ENCODE peak calls at places on chromosomes 6 and 20, in five cellular contexts. S is endothelial cell of umbilical vein, T is PC-3, H is IMR-90, X is GM23248. Y is an unnamed sample.

GRCh38 chr6:79750806-79751205 is 119.7 kb downstream of the SH3BGRL2 start:
- DNase-seq in S (no peak), T (no peak), H (no peak), X (no peak), Y (no peak)

GRCh38 chr6:48550607-48551006 is 439.6 kb upstream of the PTCHD4 start:
- DNase-seq in S (no peak), T (no peak), H (no peak), X (no peak), Y (no peak)

GRCh38 chr6:72622094-72622540 is 253 bp downstream of the KCNQ5 start:
- DNase-seq in S (no peak), T (no peak), H (peak), X (peak), Y (peak)

GRCh38 chr6:45433533-45434400 is 56.0 kb upstream of the SUPT3H start:
- DNase-seq in S (peak), T (no peak), H (no peak), X (no peak), Y (no peak)

GRCh38 chr20:57658447-57659130 is 38.4 kb upstream of the ZBP1 start:
- DNase-seq in S (no peak), T (no peak), H (no peak), X (no peak), Y (peak)

GRCh38 chr6:119350202-119351004 is 842 bp upstream of the MAN1A1 start:
- DNase-seq in S (peak), T (peak), H (peak), X (peak), Y (no peak)

GRCh38 chr6:17493286-17493685 is 99.9 kb downstream of the CAP2 start:
- DNase-seq in S (peak), T (peak), H (peak), X (peak), Y (no peak)

GRCh38 chr6:170114956-170115855 is 175.7 kb downstream of the DLL1 start:
- DNase-seq in S (no peak), T (no peak), H (no peak), X (no peak), Y (no peak)

GRCh38 chr20:4041748-4042411 is 26.5 kb upstream of the RNF24 start:
- DNase-seq in S (peak), T (peak), H (peak), X (peak), Y (no peak)

GRCh38 chr6:161564951-161565350 is 291.1 kb upstream of the AGPAT4 start:
- DNase-seq in S (no peak), T (no peak), H (no peak), X (no peak), Y (no peak)

GRCh38 chr20:38350879-38351775 is 4.8 kb downstream of the LBP start:
- DNase-seq in S (no peak), T (no peak), H (no peak), X (no peak), Y (no peak)

GRCh38 chr6:108118359-108118724 is 43.8 kb upstream of the OSTM1 start:
- DNase-seq in S (no peak), T (no peak), H (no peak), X (no peak), Y (no peak)

GRCh38 chr6:52335576-52335975 is 26.4 kb upstream of the PAQR8 start:
- DNase-seq in S (no peak), T (no peak), H (no peak), X (no peak), Y (no peak)

GRCh38 chr6:69988458-69989126 is 122.2 kb downstream of the COL19A1 start:
- DNase-seq in S (no peak), T (no peak), H (no peak), X (no peak), Y (no peak)

GRCh38 chr6:142014515-142014914 is 118.2 kb upstream of the GJE1 start:
- DNase-seq in S (peak), T (peak), H (peak), X (peak), Y (no peak)

GRCh38 chr20:45552456-45552855 is 5.3 kb upstream of the EPPIN start:
- DNase-seq in S (no peak), T (no peak), H (no peak), X (no peak), Y (no peak)

GRCh38 chr20:60204601-60205000 is 246.4 kb downstream of the CDH26 start:
- DNase-seq in S (no peak), T (no peak), H (no peak), X (no peak), Y (no peak)

GRCh38 chr20:25052255-25053206 is 5.4 kb downstream of the ACSS1 start:
- DNase-seq in S (no peak), T (no peak), H (no peak), X (peak), Y (no peak)

GRCh38 chr6:106745824-106746610 is 116.6 kb downstream of the QRSL1 start:
- DNase-seq in S (no peak), T (peak), H (peak), X (no peak), Y (no peak)

GRCh38 chr6:401994-402640 is 10.6 kb downstream of the IRF4 start:
- DNase-seq in S (no peak), T (no peak), H (no peak), X (no peak), Y (no peak)

GRCh38 chr6:129844118-129844891 is 16.8 kb downstream of the TMEM244 start:
- DNase-seq in S (peak), T (peak), H (peak), X (peak), Y (no peak)

GRCh38 chr6:116575227-116575626 is 3.9 kb downstream of the RWDD1 start:
- DNase-seq in S (no peak), T (no peak), H (no peak), X (no peak), Y (no peak)

GRCh38 chr6:52953911-52954839 is 40.9 kb downstream of the GSTA4 start:
- DNase-seq in S (no peak), T (peak), H (no peak), X (peak), Y (no peak)

GRCh38 chr20:20228351-20228750 is 139.6 kb upstream of the INSM1 start:
- DNase-seq in S (no peak), T (peak), H (no peak), X (no peak), Y (no peak)

GRCh38 chr20:8388707-8389106 is 256.6 kb downstream of the PLCB1 start:
- DNase-seq in S (no peak), T (no peak), H (peak), X (peak), Y (no peak)

GRCh38 chr6:29627762-29628418 is 5.1 kb downstream of the GABBR1 start:
- DNase-seq in S (peak), T (peak), H (peak), X (peak), Y (peak)

GRCh38 chr20:7911586-7912330 is 28.5 kb downstream of the HAO1 start:
- DNase-seq in S (peak), T (peak), H (no peak), X (no peak), Y (no peak)

GRCh38 chr6:26246057-26246456 is 118.9 kb upstream of the BTN3A2 start:
- DNase-seq in S (no peak), T (no peak), H (no peak), X (no peak), Y (no peak)

GRCh38 chr6:146892283-146892612 is 293.5 kb downstream of the ADGB start:
- DNase-seq in S (no peak), T (no peak), H (no peak), X (peak), Y (no peak)

GRCh38 chr6:85469276-85470022 is 19.6 kb downstream of the NT5E start:
- DNase-seq in S (no peak), T (no peak), H (no peak), X (peak), Y (no peak)

GRCh38 chr6:44135173-44135748 is 7.9 kb downstream of the TMEM63B start:
- DNase-seq in S (no peak), T (no peak), H (no peak), X (no peak), Y (no peak)

GRCh38 chr20:5180933-5181332 is 54.1 kb downstream of the CDS2 start:
- DNase-seq in S (peak), T (no peak), H (peak), X (no peak), Y (no peak)

GRCh38 chr20:48667481-48667880 is 160.3 kb downstream of the PREX1 start:
- DNase-seq in S (peak), T (no peak), H (no peak), X (no peak), Y (no peak)

GRCh38 chr20:63290677-63291472 is 2.1 kb upstream of the COL20A1 start:
- DNase-seq in S (peak), T (peak), H (peak), X (peak), Y (peak)

GRCh38 chr6:170403451-170403850 is 96.9 kb downstream of the FAM120B start:
- DNase-seq in S (no peak), T (no peak), H (peak), X (peak), Y (no peak)

GRCh38 chr6:158742988-158743651 is 76.0 kb downstream of the EZR start:
- DNase-seq in S (no peak), T (no peak), H (no peak), X (no peak), Y (no peak)

GRCh38 chr6:158485411-158485810 is 74.5 kb upstream of the TMEM181 start:
- DNase-seq in S (no peak), T (no peak), H (peak), X (peak), Y (no peak)

GRCh38 chr20:17961600-17961965 is 7.0 kb downstream of the SNX5 start:
- DNase-seq in S (no peak), T (no peak), H (peak), X (peak), Y (no peak)

GRCh38 chr20:17963114-17963897 is 5.3 kb downstream of the SNX5 start:
- DNase-seq in S (no peak), T (no peak), H (no peak), X (no peak), Y (no peak)

GRCh38 chr20:17958326-17959256 is 10.0 kb downstream of the SNX5 start:
- DNase-seq in S (peak), T (peak), H (peak), X (peak), Y (no peak)

GRCh38 chr20:17959257-17959627 is 9.4 kb downstream of the SNX5 start:
- DNase-seq in S (no peak), T (no peak), H (no peak), X (no peak), Y (no peak)

DNA sequence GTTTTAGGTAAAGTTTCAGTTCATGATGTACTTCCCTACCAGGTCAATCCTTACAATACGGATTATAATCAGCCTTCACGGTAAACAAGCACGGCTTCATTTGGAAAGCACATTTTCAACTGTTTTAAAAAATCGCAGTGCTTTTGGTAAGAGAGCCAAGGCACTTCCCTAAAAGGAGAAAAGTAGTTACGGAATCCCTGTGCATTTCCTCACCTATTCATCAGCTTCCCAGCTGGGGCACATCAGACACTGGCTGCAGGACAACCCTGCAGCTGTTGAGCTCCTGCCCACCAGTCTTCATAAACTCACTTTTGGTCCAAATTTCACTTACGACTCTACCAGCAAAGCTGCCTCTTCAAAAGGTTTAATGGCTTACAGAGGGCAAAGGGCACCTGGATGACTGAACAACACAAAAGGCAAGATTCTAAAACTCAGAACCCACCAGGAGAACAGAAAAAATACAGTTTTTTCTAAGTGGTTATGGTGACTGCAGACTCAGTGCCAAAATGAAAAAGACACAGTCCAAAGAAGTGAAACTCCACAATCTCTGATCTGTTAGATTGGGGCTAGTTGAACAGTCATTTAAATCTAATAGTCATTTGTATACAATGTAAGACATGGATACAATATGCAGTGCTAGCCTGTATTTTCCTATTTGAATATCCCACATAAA is 7.5 kb downstream of the SNX5 start:
- DNase-seq in S (no peak), T (no peak), H (peak), X (peak), Y (no peak)
- H3K4me3 ChIP-seq in S (no peak), T (no peak), H (no peak), X (peak), Y (no peak)

GRCh38 chr6:111381126-111381525 is 101.9 kb downstream of the REV3L start:
- DNase-seq in S (peak), T (peak), H (peak), X (peak), Y (no peak)

GRCh38 chr6:111379302-111379701 is 103.7 kb downstream of the REV3L start:
- DNase-seq in S (no peak), T (no peak), H (no peak), X (no peak), Y (no peak)

GRCh38 chr6:111377558-111378120 is 105.4 kb downstream of the REV3L start:
- DNase-seq in S (no peak), T (no peak), H (peak), X (peak), Y (no peak)

GRCh38 chr6:111382476-111383294 is 100.3 kb downstream of the REV3L start:
- DNase-seq in S (no peak), T (no peak), H (no peak), X (no peak), Y (no peak)

GRCh38 chr6:111379831-111380230 is 103.2 kb downstream of the REV3L start:
- DNase-seq in S (no peak), T (no peak), H (no peak), X (no peak), Y (no peak)
- H3K9ac ChIP-seq in S (no peak), T (no peak), H (no peak), X (no peak), Y (no peak)

GRCh38 chr6:3162565-3163247 is 5.4 kb upstream of the TUBB2A start:
- DNase-seq in S (peak), T (peak), H (peak), X (peak), Y (peak)

GRCh38 chr6:3162067-3162497 is 4.7 kb upstream of the TUBB2A start:
- DNase-seq in S (no peak), T (peak), H (no peak), X (peak), Y (no peak)

GRCh38 chr6:3165631-3166534 is 8.5 kb upstream of the TUBB2A start:
- DNase-seq in S (peak), T (peak), H (peak), X (peak), Y (no peak)

GRCh38 chr6:3164388-3164787 is 7.0 kb upstream of the TUBB2A start:
- DNase-seq in S (no peak), T (no peak), H (no peak), X (no peak), Y (no peak)

DNA sequence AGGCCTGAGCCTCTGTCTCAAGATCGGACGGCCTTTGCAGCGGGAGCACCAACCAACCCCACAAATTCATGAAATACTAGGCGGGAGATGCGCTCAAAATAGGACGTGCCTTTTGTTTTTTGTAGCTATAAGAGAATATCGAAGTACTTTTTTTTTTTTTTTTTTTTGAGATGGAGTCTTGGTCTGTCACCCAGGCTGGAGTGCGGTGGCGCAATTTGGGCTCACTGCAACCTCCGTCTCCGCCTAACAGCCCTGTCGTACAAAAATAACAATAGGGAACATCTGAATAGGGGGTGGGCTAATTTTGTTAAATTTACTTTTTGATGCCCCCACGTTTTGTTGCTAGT is 5.9 kb upstream of the TUBB2A start:
- DNase-seq in S (peak), T (no peak), H (no peak), X (no peak), Y (no peak)
- H3K4me3 ChIP-seq in S (no peak), T (peak), H (peak), X (peak), Y (peak)

GRCh38 chr6:36766649-36766945 is 69.0 kb downstream of the RAB44 start:
- DNase-seq in S (no peak), T (no peak), H (no peak), X (no peak), Y (no peak)
- H3K9ac ChIP-seq in S (no peak), T (no peak), H (no peak), X (no peak), Y (peak)

DNA sequence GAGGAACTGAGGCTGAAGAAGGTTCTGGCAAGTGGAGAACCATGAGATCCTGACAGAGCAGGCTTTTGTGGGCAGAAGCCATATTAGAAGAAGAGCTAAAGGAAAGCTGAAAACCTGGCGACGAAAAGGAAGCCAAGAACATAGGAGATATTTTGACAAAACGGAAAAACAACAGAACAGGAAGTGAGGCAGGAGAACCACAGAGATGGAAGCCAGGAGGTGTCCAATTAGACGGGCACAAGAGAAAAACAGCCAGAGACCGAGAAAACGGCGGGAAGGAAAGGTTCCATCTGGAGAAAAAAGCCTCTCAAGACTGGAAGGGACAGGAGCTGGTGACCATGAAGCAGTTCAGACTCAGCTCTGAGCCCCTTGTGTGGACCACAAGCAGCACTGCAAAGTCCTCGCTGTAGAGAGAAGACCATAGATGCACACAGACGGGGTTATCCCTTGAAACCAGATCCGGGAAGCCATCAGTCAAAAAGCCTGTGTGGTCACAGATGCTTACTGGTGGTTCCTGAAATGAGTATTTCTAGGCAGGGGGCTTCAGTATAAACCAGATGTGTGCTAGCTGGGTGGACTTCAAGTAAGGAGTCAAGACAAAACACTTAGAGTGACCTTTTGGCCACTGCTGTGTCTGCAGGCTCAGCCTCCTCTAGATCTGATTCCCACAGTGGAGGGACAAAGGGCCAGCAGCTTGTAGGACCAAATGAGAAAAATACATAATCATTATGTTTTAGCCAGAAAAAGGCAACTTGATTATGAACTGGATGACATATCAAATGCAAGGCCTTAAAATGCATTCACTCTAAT is 30.7 kb downstream of the SSR1 start:
- DNase-seq in S (no peak), T (no peak), H (no peak), X (no peak), Y (no peak)
- H3K4me3 ChIP-seq in S (no peak), T (no peak), H (no peak), X (no peak), Y (no peak)